ENCODE peak calls at places on chromosome 5, in four cellular contexts. One of them, this sample, is unnamed.

GRCh38 chr5:14760548-14761002 is 96.1 kb downstream of the OTULIN start:
- DNase-seq in upper lobe of left lung: no peak
- DNase-seq in stimulated activated CD4-positive, alpha-beta T cell treated with anti-CD3 and anti-CD28 coated beads, Interleukin-12 subunit alpha, Interleukin-12 subunit beta, amount 100 ng/mL, for 24 hours: no peak
- DNase-seq in lung microvascular endothelial cell: no peak
- DNase-seq in this sample: peak

GRCh38 chr5:108046955-108047670 is 334.8 kb downstream of the FBXL17 start:
- DNase-seq in upper lobe of left lung: no peak
- DNase-seq in stimulated activated CD4-positive, alpha-beta T cell treated with anti-CD3 and anti-CD28 coated beads, Interleukin-12 subunit alpha, Interleukin-12 subunit beta, amount 100 ng/mL, for 24 hours: no peak
- DNase-seq in lung microvascular endothelial cell: no peak
- DNase-seq in this sample: no peak

GRCh38 chr5:103667068-103667467 is 104.5 kb upstream of the NUDT12 start:
- DNase-seq in upper lobe of left lung: no peak
- DNase-seq in stimulated activated CD4-positive, alpha-beta T cell treated with anti-CD3 and anti-CD28 coated beads, Interleukin-12 subunit alpha, Interleukin-12 subunit beta, amount 100 ng/mL, for 24 hours: no peak
- DNase-seq in lung microvascular endothelial cell: peak
- DNase-seq in this sample: no peak

GRCh38 chr5:93192107-93192506 is 388.9 kb downstream of the NR2F1-AS1 start:
- DNase-seq in upper lobe of left lung: no peak
- DNase-seq in stimulated activated CD4-positive, alpha-beta T cell treated with anti-CD3 and anti-CD28 coated beads, Interleukin-12 subunit alpha, Interleukin-12 subunit beta, amount 100 ng/mL, for 24 hours: no peak
- DNase-seq in lung microvascular endothelial cell: no peak
- DNase-seq in this sample: no peak

GRCh38 chr5:56155992-56156584 is 77.0 kb downstream of the ANKRD55 start:
- DNase-seq in upper lobe of left lung: peak
- DNase-seq in stimulated activated CD4-positive, alpha-beta T cell treated with anti-CD3 and anti-CD28 coated beads, Interleukin-12 subunit alpha, Interleukin-12 subunit beta, amount 100 ng/mL, for 24 hours: no peak
- DNase-seq in lung microvascular endothelial cell: peak
- DNase-seq in this sample: peak

GRCh38 chr5:18465833-18466681 is 831.8 kb downstream of the TAF11L14 start:
- DNase-seq in upper lobe of left lung: peak
- DNase-seq in stimulated activated CD4-positive, alpha-beta T cell treated with anti-CD3 and anti-CD28 coated beads, Interleukin-12 subunit alpha, Interleukin-12 subunit beta, amount 100 ng/mL, for 24 hours: no peak
- DNase-seq in lung microvascular endothelial cell: peak
- DNase-seq in this sample: peak

GRCh38 chr5:93247126-93247525 is 333.9 kb downstream of the NR2F1-AS1 start:
- DNase-seq in upper lobe of left lung: no peak
- DNase-seq in stimulated activated CD4-positive, alpha-beta T cell treated with anti-CD3 and anti-CD28 coated beads, Interleukin-12 subunit alpha, Interleukin-12 subunit beta, amount 100 ng/mL, for 24 hours: no peak
- DNase-seq in lung microvascular endothelial cell: no peak
- DNase-seq in this sample: no peak

GRCh38 chr5:181028032-181028819 is 11.8 kb upstream of the BTNL9 start:
- DNase-seq in upper lobe of left lung: no peak
- DNase-seq in stimulated activated CD4-positive, alpha-beta T cell treated with anti-CD3 and anti-CD28 coated beads, Interleukin-12 subunit alpha, Interleukin-12 subunit beta, amount 100 ng/mL, for 24 hours: no peak
- DNase-seq in lung microvascular endothelial cell: no peak
- DNase-seq in this sample: no peak

GRCh38 chr5:149497357-149497756 is 53.9 kb downstream of the CSNK1A1 start:
- DNase-seq in upper lobe of left lung: no peak
- DNase-seq in stimulated activated CD4-positive, alpha-beta T cell treated with anti-CD3 and anti-CD28 coated beads, Interleukin-12 subunit alpha, Interleukin-12 subunit beta, amount 100 ng/mL, for 24 hours: no peak
- DNase-seq in lung microvascular endothelial cell: no peak
- DNase-seq in this sample: no peak

GRCh38 chr5:145587308-145588071 is 247.7 kb downstream of the PRELID2 start:
- DNase-seq in upper lobe of left lung: no peak
- DNase-seq in stimulated activated CD4-positive, alpha-beta T cell treated with anti-CD3 and anti-CD28 coated beads, Interleukin-12 subunit alpha, Interleukin-12 subunit beta, amount 100 ng/mL, for 24 hours: no peak
- DNase-seq in lung microvascular endothelial cell: peak
- DNase-seq in this sample: no peak

GRCh38 chr5:92775711-92776615 is 805.1 kb downstream of the NR2F1-AS1 start:
- DNase-seq in upper lobe of left lung: no peak
- DNase-seq in stimulated activated CD4-positive, alpha-beta T cell treated with anti-CD3 and anti-CD28 coated beads, Interleukin-12 subunit alpha, Interleukin-12 subunit beta, amount 100 ng/mL, for 24 hours: no peak
- DNase-seq in lung microvascular endothelial cell: no peak
- DNase-seq in this sample: no peak

GRCh38 chr5:37724395-37725125 is 115.3 kb downstream of the GDNF start:
- DNase-seq in upper lobe of left lung: no peak
- DNase-seq in stimulated activated CD4-positive, alpha-beta T cell treated with anti-CD3 and anti-CD28 coated beads, Interleukin-12 subunit alpha, Interleukin-12 subunit beta, amount 100 ng/mL, for 24 hours: no peak
- DNase-seq in lung microvascular endothelial cell: no peak
- DNase-seq in this sample: no peak

GRCh38 chr5:159786901-159787691 is 129.2 kb upstream of the ADRA1B start:
- DNase-seq in upper lobe of left lung: peak
- DNase-seq in stimulated activated CD4-positive, alpha-beta T cell treated with anti-CD3 and anti-CD28 coated beads, Interleukin-12 subunit alpha, Interleukin-12 subunit beta, amount 100 ng/mL, for 24 hours: no peak
- DNase-seq in lung microvascular endothelial cell: no peak
- DNase-seq in this sample: no peak

GRCh38 chr5:142322747-142323479 is 1.9 kb downstream of the SPRY4 start:
- DNase-seq in upper lobe of left lung: no peak
- DNase-seq in stimulated activated CD4-positive, alpha-beta T cell treated with anti-CD3 and anti-CD28 coated beads, Interleukin-12 subunit alpha, Interleukin-12 subunit beta, amount 100 ng/mL, for 24 hours: no peak
- DNase-seq in lung microvascular endothelial cell: no peak
- DNase-seq in this sample: no peak

GRCh38 chr5:68711311-68712200 is 382.3 kb upstream of the SLC30A5 start:
- DNase-seq in upper lobe of left lung: peak
- DNase-seq in stimulated activated CD4-positive, alpha-beta T cell treated with anti-CD3 and anti-CD28 coated beads, Interleukin-12 subunit alpha, Interleukin-12 subunit beta, amount 100 ng/mL, for 24 hours: no peak
- DNase-seq in lung microvascular endothelial cell: no peak
- DNase-seq in this sample: no peak

GRCh38 chr5:136439367-136439766 is 74.0 kb upstream of the TRPC7 start:
- DNase-seq in upper lobe of left lung: no peak
- DNase-seq in stimulated activated CD4-positive, alpha-beta T cell treated with anti-CD3 and anti-CD28 coated beads, Interleukin-12 subunit alpha, Interleukin-12 subunit beta, amount 100 ng/mL, for 24 hours: no peak
- DNase-seq in lung microvascular endothelial cell: no peak
- DNase-seq in this sample: no peak